ENCODE peak calls at places on chromosomes 12 and 14, in five cellular contexts. V, U, G, D and N are unnamed samples. For H3K4me1, the result is how much of the 10 kb centered on the place peaks cover.

GRCh38 chr12:92244036-92244435 is 98.4 kb upstream of the BTG1 start:
- DNase-seq in V (peak), U (no peak), G (no peak), D (no peak), N (no peak)

GRCh38 chr12:99605-100004 is 33.0 kb downstream of the IQSEC3 start:
- DNase-seq in V (no peak), U (peak), G (peak), D (no peak), N (no peak)

GRCh38 chr12:50201987-50202521 is 34.9 kb upstream of the CERS5 start:
- DNase-seq in V (no peak), U (peak), G (peak), D (peak), N (peak)

GRCh38 chr14:24312736-24313507 is 1.6 kb downstream of the LTB4R start:
- DNase-seq in V (peak), U (no peak), G (no peak), D (no peak), N (no peak)

GRCh38 chr12:130992448-130992847 is 38.7 kb downstream of the ADGRD1 start:
- DNase-seq in V (no peak), U (no peak), G (no peak), D (no peak), N (no peak)

GRCh38 chr12:133130808-133131128 is 341 bp downstream of the ZNF10 start:
- DNase-seq in V (peak), U (no peak), G (no peak), D (no peak), N (no peak)

GRCh38 chr14:36057452-36058142 is 118.9 kb downstream of the PTCSC3 start:
- DNase-seq in V (no peak), U (peak), G (peak), D (peak), N (no peak)

GRCh38 chr14:97196336-97196735 is 399.2 kb downstream of the VRK1 start:
- DNase-seq in V (no peak), U (no peak), G (no peak), D (no peak), N (no peak)

GRCh38 chr14:64218344-64219240 is 75.6 kb downstream of the ESR2 start:
- DNase-seq in V (peak), U (peak), G (no peak), D (no peak), N (no peak)

GRCh38 chr12:47014474-47014873 is 64.9 kb upstream of the PCED1B start:
- DNase-seq in V (no peak), U (peak), G (no peak), D (peak), N (peak)

GRCh38 chr14:23209651-23210423 is 26.4 kb upstream of the SLC7A8 start:
- DNase-seq in V (no peak), U (peak), G (no peak), D (no peak), N (no peak)

GRCh38 chr12:460301-461230 is 827 bp downstream of the B4GALNT3 start:
- DNase-seq in V (no peak), U (peak), G (no peak), D (no peak), N (no peak)

GRCh38 chr12:18696971-18697602 is 40.7 kb downstream of the PLCZ1 start:
- DNase-seq in V (no peak), U (peak), G (no peak), D (peak), N (no peak)

GRCh38 chr12:88142610-88142991 is 494 bp downstream of the TMTC3 start:
- DNase-seq in V (peak), U (no peak), G (peak), D (peak), N (no peak)

GRCh38 chr12:113359133-113359938 is 949 bp downstream of the PLBD2 start:
- DNase-seq in V (peak), U (peak), G (no peak), D (peak), N (no peak)

GRCh38 chr12:24172031-24172772 is 222.7 kb upstream of the SOX5 start:
- DNase-seq in V (no peak), U (no peak), G (peak), D (no peak), N (no peak)

GRCh38 chr12:121278450-121279375 is 17.8 kb downstream of the CAMKK2 start:
- DNase-seq in V (peak), U (peak), G (no peak), D (no peak), N (no peak)

GRCh38 chr14:64958743-64959142 is 13.4 kb downstream of the RAB15 start:
- DNase-seq in V (no peak), U (no peak), G (no peak), D (no peak), N (no peak)

GRCh38 chr14:26856832-26857508 is 259.1 kb upstream of the NOVA1 start:
- DNase-seq in V (peak), U (no peak), G (no peak), D (no peak), N (no peak)

GRCh38 chr14:53599221-53599945 is 357.2 kb downstream of the BMP4 start:
- DNase-seq in V (no peak), U (peak), G (peak), D (no peak), N (no peak)

GRCh38 chr12:19080918-19081317 is 48.6 kb upstream of the PLEKHA5 start:
- DNase-seq in V (no peak), U (no peak), G (no peak), D (no peak), N (no peak)

GRCh38 chr14:64983439-64984310 is 3.0 kb upstream of the FNTB start:
- DNase-seq in V (no peak), U (peak), G (peak), D (peak), N (peak)

GRCh38 chr12:128810182-128811127 is 13.3 kb downstream of the SLC15A4 start:
- DNase-seq in V (peak), U (peak), G (no peak), D (no peak), N (no peak)

GRCh38 chr12:19963972-19964371 is 404.4 kb upstream of the PDE3A start:
- DNase-seq in V (no peak), U (peak), G (no peak), D (no peak), N (no peak)

GRCh38 chr14:55129428-55130193 is 559 bp downstream of the LGALS3 start:
- DNase-seq in V (peak), U (peak), G (peak), D (peak), N (peak)

GRCh38 chr14:66066991-66067788 is 419.0 kb upstream of the CCDC196 start:
- DNase-seq in V (no peak), U (peak), G (no peak), D (no peak), N (no peak)

GRCh38 chr12:46546634-46547273 is 174.2 kb upstream of the SLC38A2 start:
- DNase-seq in V (no peak), U (peak), G (no peak), D (peak), N (peak)

GRCh38 chr12:28498850-28499249 is 308.6 kb downstream of the CCDC91 start:
- DNase-seq in V (no peak), U (peak), G (no peak), D (no peak), N (no peak)

GRCh38 chr14:36383674-36384421 is 63.4 kb upstream of the MBIP start:
- DNase-seq in V (peak), U (no peak), G (no peak), D (no peak), N (no peak)

GRCh38 chr12:69167648-69168165 is 71.7 kb upstream of the CPSF6 start:
- DNase-seq in V (no peak), U (no peak), G (no peak), D (no peak), N (no peak)

GRCh38 chr12:31853520-31853919 is 105.7 kb upstream of the RESF1 start:
- DNase-seq in V (no peak), U (no peak), G (no peak), D (no peak), N (no peak)

GRCh38 chr12:7346571-7347225 is 42.8 kb downstream of the ACSM4 start:
- DNase-seq in V (no peak), U (no peak), G (no peak), D (no peak), N (no peak)

GRCh38 chr12:7349418-7349817 is 45.5 kb downstream of the ACSM4 start:
- DNase-seq in V (no peak), U (no peak), G (no peak), D (no peak), N (no peak)

GRCh38 chr12:7339675-7340074 is 35.8 kb downstream of the ACSM4 start:
- DNase-seq in V (no peak), U (no peak), G (no peak), D (no peak), N (no peak)

GRCh38 chr12:7345232-7345631 is 41.4 kb downstream of the ACSM4 start:
- DNase-seq in V (no peak), U (no peak), G (peak), D (no peak), N (no peak)

DNA sequence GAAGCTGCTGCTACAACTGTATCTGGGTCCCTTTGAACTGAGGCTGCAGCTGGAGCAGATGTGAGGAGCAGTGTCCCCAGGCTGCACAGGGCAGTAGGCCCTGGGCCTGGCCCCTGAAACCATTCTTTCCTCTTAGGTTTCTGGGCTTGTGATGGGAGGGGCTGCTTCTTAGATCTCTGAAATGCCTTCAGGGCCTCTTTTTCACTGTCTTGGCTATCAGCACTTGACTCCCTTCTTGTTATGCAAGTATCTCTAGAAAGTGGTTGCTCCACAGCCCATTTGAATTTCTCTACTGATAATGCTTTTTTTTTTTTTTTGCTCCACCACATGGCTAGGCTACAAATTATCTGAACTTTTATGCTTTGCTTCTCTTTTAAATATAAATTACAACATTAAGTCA is 41.0 kb downstream of the ACSM4 start:
- DNase-seq in V (no peak), U (no peak), G (no peak), D (no peak), N (no peak)
- H3K4me1 ChIP-seq in V (under half), U (under half), G (under half), D (under half), N (under half)

DNA sequence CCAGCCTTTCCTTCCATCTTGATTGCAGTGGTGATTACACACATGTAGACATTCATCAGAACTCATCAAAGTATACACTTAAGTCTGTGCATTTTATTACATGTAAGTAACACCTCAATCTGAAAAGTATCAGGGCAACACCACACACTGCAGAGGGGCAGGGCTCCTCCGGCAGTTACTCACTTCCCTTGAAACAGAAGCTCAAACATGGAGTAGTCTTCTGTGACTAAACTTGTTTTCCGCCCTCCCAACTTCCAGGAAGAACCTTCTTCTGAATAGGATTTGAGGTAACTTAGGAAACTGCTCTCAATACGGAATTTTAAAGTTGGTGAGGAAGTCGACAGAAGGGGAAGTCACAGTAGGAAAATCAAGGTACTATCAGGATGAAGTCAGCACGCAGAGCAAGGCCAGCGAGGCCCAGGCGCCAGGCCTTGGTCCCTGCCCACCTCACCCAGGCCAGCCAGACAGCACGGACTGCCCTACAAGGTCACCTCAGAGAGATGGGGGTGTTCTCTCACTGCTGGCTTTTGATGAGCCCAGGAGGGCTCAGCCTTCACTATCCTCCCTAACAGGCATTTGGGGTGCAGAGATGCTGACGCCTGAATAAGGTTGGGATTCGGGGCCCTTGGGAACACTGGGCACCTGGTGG is 5.9 kb downstream of the ANKRD9 start:
- DNase-seq in V (no peak), U (no peak), G (no peak), D (peak), N (no peak)
- H3K4me3 ChIP-seq in V (no peak), U (no peak), G (no peak), D (no peak), N (no peak)

GRCh38 chr12:109512608-109513007 is 35.2 kb downstream of the UBE3B start:
- DNase-seq in V (no peak), U (no peak), G (no peak), D (no peak), N (no peak)
- H3K4me1 ChIP-seq in V (under half), U (under half), G (under half), D (under half), N (under half)

DNA sequence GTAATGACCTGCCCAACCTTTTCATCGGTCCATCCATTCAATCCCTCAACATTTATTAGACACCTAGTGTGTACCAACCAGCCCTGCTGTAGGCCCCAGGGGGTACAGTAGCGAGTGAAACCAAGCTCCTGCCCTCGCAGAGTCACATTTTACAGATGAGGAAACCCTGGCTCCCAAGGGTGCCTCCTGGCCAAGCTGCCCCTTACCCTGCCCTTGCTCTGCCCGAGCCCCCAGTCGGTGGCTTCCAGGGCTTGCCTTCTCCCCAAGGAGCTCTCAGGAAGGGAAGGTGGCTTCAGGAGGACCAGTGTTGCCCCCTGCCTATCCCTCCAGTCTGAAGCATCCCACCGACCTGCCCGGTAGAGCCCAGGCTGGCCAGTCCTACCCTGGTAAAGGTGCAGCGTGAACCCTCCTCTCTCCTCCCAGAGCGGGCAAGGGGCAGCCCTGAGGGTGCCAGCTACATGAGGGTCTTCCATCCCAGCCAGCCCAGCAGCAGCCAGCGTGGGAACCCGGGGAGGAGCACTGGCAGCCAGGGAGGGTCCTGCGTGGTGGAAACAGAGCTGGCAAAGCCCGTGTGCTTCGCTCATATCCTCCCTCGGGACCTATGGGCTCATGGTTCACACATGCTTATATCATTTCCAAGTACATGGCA is 670 bp upstream of the BEGAIN start:
- DNase-seq in V (no peak), U (no peak), G (no peak), D (no peak), N (no peak)
- H3K4me3 ChIP-seq in V (no peak), U (no peak), G (no peak), D (no peak), N (no peak)

GRCh38 chr14:73455294-73455693 is 3.1 kb downstream of the NUMB start:
- DNase-seq in V (no peak), U (no peak), G (no peak), D (no peak), N (no peak)

GRCh38 chr14:73457935-73458218 is 469 bp downstream of the NUMB start:
- DNase-seq in V (peak), U (no peak), G (no peak), D (no peak), N (no peak)

GRCh38 chr14:73460691-73461127 is 2.4 kb upstream of the NUMB start:
- DNase-seq in V (peak), U (peak), G (no peak), D (peak), N (no peak)

GRCh38 chr14:73458219-73458976 is at the start of gene NUMB:
- DNase-seq in V (peak), U (peak), G (peak), D (peak), N (peak)

GRCh38 chr14:73457050-73457934 is 1.1 kb downstream of the NUMB start:
- DNase-seq in V (peak), U (peak), G (peak), D (peak), N (no peak)
- H3K4me1 ChIP-seq in V (half or more), U (under half), G (under half), D (under half), N (under half)

GRCh38 chr14:52069617-52070431 is 965 bp upstream of the NID2 start:
- DNase-seq in V (peak), U (peak), G (peak), D (no peak), N (no peak)
- H3K4me3 ChIP-seq in V (peak), U (peak), G (peak), D (no peak), N (no peak)

GRCh38 chr14:68951051-68951797 is 27.9 kb downstream of the ACTN1 start:
- DNase-seq in V (peak), U (peak), G (peak), D (peak), N (peak)
- H3K4me1 ChIP-seq in V (half or more), U (half or more), G (under half), D (under half), N (half or more)

DNA sequence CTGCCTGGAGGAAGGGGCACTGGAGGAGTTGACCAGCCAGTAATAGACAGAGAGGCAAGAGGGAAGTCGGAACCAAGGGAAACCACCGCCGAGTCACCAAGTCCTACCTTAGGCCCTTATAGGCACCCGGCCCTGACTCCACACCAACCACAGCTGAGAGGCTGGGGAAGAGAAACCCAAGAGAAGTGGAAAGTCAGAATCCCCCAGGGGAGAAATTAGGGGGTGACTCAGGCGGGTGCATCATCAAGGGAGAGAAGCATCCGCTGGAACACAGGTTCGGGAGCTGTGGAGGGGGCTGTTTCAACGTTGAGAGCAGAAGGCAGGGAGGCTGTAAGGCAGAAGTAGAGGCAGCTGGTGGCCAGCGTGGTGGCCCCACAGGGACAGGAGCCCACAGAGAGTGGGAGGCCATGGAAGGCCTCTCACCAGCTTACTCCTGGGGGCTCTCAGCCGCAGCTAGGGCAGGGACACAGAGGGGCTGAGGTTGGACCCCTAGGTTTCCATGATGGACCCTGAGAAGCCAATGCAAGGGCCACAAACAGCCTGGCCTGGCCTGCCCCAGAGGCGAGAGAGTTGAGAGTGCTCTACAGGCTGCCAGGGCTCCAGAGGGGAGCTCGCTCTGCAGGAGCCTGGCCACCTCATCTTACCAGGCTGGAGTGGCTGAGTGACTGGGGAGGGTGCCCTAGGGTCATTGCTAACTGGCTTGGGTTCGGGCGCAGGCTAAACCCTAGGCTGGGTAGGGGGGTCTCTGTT is 1.4 kb upstream of the TRMT61A start:
- DNase-seq in V (no peak), U (no peak), G (no peak), D (no peak), N (no peak)
- H3K4me3 ChIP-seq in V (peak), U (no peak), G (no peak), D (no peak), N (peak)

GRCh38 chr12:4141344-4142270 is 132.0 kb upstream of the CCND2 start:
- DNase-seq in V (peak), U (no peak), G (no peak), D (no peak), N (no peak)
- H3K4me1 ChIP-seq in V (under half), U (under half), G (under half), D (under half), N (under half)